ENCODE peak calls at places on chromosomes 4 and X, in seven cellular contexts. F is mesenchymal stem cell, G is IMR-90, V is neuronal stem cell, H is H1, O is mesendoderm, U is trophoblast cell. Q is an unnamed sample.
A peak's percentile ranks its signal among the peaks of the same experiment; 100 is the strongest.

GRCh38 chr4:6121276-6121850 is 79.0 kb downstream of the JAKMIP1 start:
- DNase-seq in F (no peak), G (no peak), V (no peak), H (no peak), O (no peak), U (no peak), Q (peak; percentile 15)

GRCh38 chr4:38663021-38663800 is 788 bp upstream of the KLF3 start:
- DNase-seq in F (no peak), G (no peak), V (peak; percentile 58), H (peak; percentile 72), O (peak; percentile 70), U (no peak), Q (peak; percentile 45)

GRCh38 chr4:68175562-68176155 is 46.0 kb upstream of the TMPRSS11F start:
- DNase-seq in F (peak; percentile 60), G (peak; percentile 51), V (peak; percentile 62), H (no peak), O (peak; percentile 73), U (peak; percentile 40), Q (peak; percentile 28)

GRCh38 chr4:113783289-113783688 is 21.8 kb upstream of the CAMK2D start:
- DNase-seq in F (no peak), G (no peak), V (no peak), H (no peak), O (no peak), U (no peak), Q (no peak)

GRCh38 chrX:136728393-136728792 is 52.3 kb downstream of the ARHGEF6 start:
- DNase-seq in F (no peak), G (no peak), V (no peak), H (no peak), O (no peak), U (no peak), Q (no peak)

GRCh38 chrX:155330992-155331391 is 3.4 kb downstream of the CLIC2 start:
- DNase-seq in F (no peak), G (no peak), V (no peak), H (no peak), O (no peak), U (no peak), Q (no peak)

GRCh38 chr4:145351922-145352321 is 129.7 kb upstream of the SMAD1 start:
- DNase-seq in F (no peak), G (no peak), V (no peak), H (no peak), O (no peak), U (no peak), Q (no peak)

GRCh38 chr4:38368612-38369011 is 295.4 kb upstream of the KLF3 start:
- DNase-seq in F (peak; percentile 76), G (peak; percentile 28), V (no peak), H (no peak), O (no peak), U (peak; percentile 10), Q (no peak)

GRCh38 chrX:44439242-44439641 is 95.8 kb upstream of the EFHC2 start:
- DNase-seq in F (no peak), G (no peak), V (no peak), H (no peak), O (no peak), U (no peak), Q (no peak)

GRCh38 chrX:54452920-54453319 is 12.7 kb downstream of the TSR2 start:
- DNase-seq in F (peak; percentile 60), G (peak; percentile 8), V (no peak), H (no peak), O (peak; percentile 78), U (no peak), Q (peak; percentile 65)

GRCh38 chrX:123833387-123833786 is 26.5 kb upstream of the XIAP start:
- DNase-seq in F (peak; percentile 48), G (peak; percentile 39), V (peak; percentile 37), H (peak; percentile 66), O (peak; percentile 60), U (peak; percentile 59), Q (peak; percentile 50)

GRCh38 chr4:35963969-35964515 is 280.3 kb downstream of the ARAP2 start:
- DNase-seq in F (peak; percentile 2), G (no peak), V (no peak), H (no peak), O (no peak), U (no peak), Q (no peak)

GRCh38 chrX:29652484-29652883 is 562.9 kb upstream of the MAGEB2 start:
- DNase-seq in F (peak; percentile 37), G (peak; percentile 82), V (no peak), H (no peak), O (peak; percentile 0), U (no peak), Q (no peak)

GRCh38 chr4:38119663-38120374 is 159.6 kb downstream of the PTTG2 start:
- DNase-seq in F (peak; percentile 96), G (peak; percentile 88), V (no peak), H (no peak), O (peak; percentile 31), U (no peak), Q (no peak)

GRCh38 chr4:150181536-150181935 is 103.3 kb downstream of the DCLK2 start:
- DNase-seq in F (peak; percentile 62), G (peak; percentile 62), V (no peak), H (no peak), O (peak; percentile 42), U (no peak), Q (no peak)

GRCh38 chrX:39773923-39774803 is 323.6 kb downstream of the BCOR start:
- DNase-seq in F (peak; percentile 68), G (peak; percentile 28), V (no peak), H (no peak), O (no peak), U (no peak), Q (no peak)

GRCh38 chrX:120840826-120841225 is 34.8 kb downstream of the CT47B1 start:
- DNase-seq in F (no peak), G (no peak), V (no peak), H (no peak), O (no peak), U (no peak), Q (no peak)

GRCh38 chrX:151370906-151371305 is 26.1 kb upstream of the VMA21 start:
- DNase-seq in F (no peak), G (no peak), V (no peak), H (peak; percentile 63), O (peak; percentile 59), U (no peak), Q (peak; percentile 76)

GRCh38 chr4:25879991-25880641 is 17.3 kb upstream of the SEL1L3 start:
- DNase-seq in F (no peak), G (peak; percentile 24), V (no peak), H (no peak), O (no peak), U (no peak), Q (no peak)

GRCh38 chrX:68942797-68943196 is 114.0 kb downstream of the EFNB1 start:
- DNase-seq in F (no peak), G (no peak), V (no peak), H (no peak), O (no peak), U (no peak), Q (no peak)

GRCh38 chr4:76687730-76688441 is 210.1 kb downstream of the SOWAHB start:
- DNase-seq in F (peak; percentile 18), G (no peak), V (no peak), H (no peak), O (peak; percentile 82), U (no peak), Q (no peak)

DNA sequence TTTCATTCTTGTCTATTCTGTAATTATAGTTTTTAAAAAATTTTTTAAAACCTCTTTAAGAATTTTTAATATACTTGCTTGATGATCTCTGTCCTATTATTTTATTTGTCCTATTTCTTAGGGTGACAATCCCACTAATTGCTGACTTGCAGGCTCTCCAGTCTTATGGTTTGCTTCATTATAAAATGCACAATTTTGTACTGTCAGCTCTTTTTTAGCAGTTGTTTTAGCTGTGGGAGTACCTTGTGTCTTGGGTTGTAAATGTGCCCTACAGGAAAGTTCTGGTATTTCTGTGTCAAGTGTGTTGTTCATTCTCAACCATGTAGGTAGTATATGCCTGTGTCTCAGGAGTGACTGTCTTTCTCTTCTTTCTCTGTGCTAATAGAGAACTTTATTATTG is 118.2 kb upstream of the IL15 start:
- DNase-seq in F (no peak), G (no peak), V (no peak), H (no peak), O (no peak), U (no peak), Q (no peak)
- H3K79me1 ChIP-seq in F (no peaks in the 10 kb centered on the region), G (no peaks in the 10 kb centered on the region), V (no peaks in the 10 kb centered on the region), H (no peaks in the 10 kb centered on the region), O (no peaks in the 10 kb centered on the region), U (no peaks in the 10 kb centered on the region), Q (no peaks in the 10 kb centered on the region)

GRCh38 chr4:29390921-29391320 is 1329.2 kb upstream of the PCDH7 start:
- DNase-seq in F (no peak), G (no peak), V (no peak), H (no peak), O (no peak), U (no peak), Q (no peak)
- H3K18ac ChIP-seq in F (no peak overlapping the region), G (no peak overlapping the region), V (no peak overlapping the region), H (no peak overlapping the region), O (no peak overlapping the region), U (no peak overlapping the region), Q (no peak overlapping the region)

GRCh38 chrX:9789555-9789954 is 3.3 kb downstream of the SHROOM2 start:
- DNase-seq in F (peak; percentile 6), G (no peak), V (no peak), H (no peak), O (peak; percentile 92), U (no peak), Q (no peak)

GRCh38 chrX:9790866-9791265 is 4.6 kb downstream of the SHROOM2 start:
- DNase-seq in F (peak; percentile 81), G (peak; percentile 53), V (no peak), H (no peak), O (no peak), U (peak; percentile 15), Q (no peak)

GRCh38 chrX:9785944-9786741 is at the start of gene SHROOM2:
- DNase-seq in F (peak; percentile 25), G (no peak), V (no peak), H (peak; percentile 57), O (no peak), U (no peak), Q (no peak)

GRCh38 chrX:9786839-9787635 is 808 bp downstream of the SHROOM2 start:
- DNase-seq in F (peak; percentile 39), G (no peak), V (no peak), H (no peak), O (no peak), U (no peak), Q (no peak)

DNA sequence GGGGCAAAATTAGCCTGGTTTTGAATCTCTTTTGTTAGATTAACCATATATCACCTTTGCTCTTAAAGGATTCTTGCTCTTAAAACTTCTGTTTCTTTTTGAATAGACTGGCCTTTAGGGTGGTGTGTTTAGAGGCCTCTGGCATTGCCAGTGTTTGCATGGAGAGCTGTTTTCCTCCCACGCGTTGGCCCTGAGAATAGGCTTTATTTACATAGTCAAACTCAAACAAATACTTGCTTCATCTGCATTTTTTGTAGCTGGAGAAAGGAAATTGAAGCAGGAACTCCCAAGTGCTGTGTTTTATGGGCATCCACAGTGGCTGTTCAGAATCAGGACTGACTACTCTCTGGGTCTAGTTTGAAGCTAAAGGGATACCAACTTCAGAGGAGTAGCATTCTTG is 2.7 kb downstream of the SHROOM2 start:
- DNase-seq in F (peak; percentile 75), G (peak; percentile 55), V (no peak), H (no peak), O (no peak), U (no peak), Q (no peak)
- H4K8ac ChIP-seq in F (no peak overlapping the region), G (no peak overlapping the region), V (no peak overlapping the region), H (no peak overlapping the region), O (no peak overlapping the region), U (no peak overlapping the region), Q (no peak overlapping the region)

DNA sequence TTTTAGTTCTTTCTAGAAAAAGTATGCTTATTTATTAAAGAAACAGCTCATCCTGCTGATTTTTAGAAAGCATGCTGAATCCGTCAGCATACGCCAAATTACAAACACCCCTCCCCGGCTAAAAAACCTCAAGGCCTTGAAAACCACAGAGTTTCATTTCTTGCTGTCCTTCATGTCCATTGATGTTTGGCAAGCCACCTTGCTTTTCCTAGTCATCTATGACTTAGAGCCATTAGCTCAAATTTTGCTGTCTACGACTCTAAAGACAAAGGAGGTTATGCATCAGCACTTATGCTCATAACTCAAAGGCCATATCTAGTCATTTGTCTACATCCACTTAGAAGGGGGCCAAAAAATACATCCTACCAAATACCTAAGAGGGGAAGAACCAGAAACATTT is 925.0 kb downstream of the PCDH7 start:
- DNase-seq in F (no peak), G (no peak), V (no peak), H (no peak), O (no peak), U (no peak), Q (no peak)
- H3K79me1 ChIP-seq in F (no peaks in the 10 kb centered on the region), G (no peaks in the 10 kb centered on the region), V (no peaks in the 10 kb centered on the region), H (no peaks in the 10 kb centered on the region), O (no peaks in the 10 kb centered on the region), U (no peaks in the 10 kb centered on the region), Q (no peaks in the 10 kb centered on the region)